ENCODE peak calls at places on chromosomes 16 and 17, in five cellular contexts. One of them, this sample, is unnamed.

GRCh38 chr16:14377326-14377725 is 252.7 kb downstream of the PARN start:
- DNase-seq in choroid plexus epithelial cell: peak
- DNase-seq in tibial artery: no peak
- DNase-seq in GM12864: no peak
- DNase-seq in neural crest cell: no peak
- DNase-seq in this sample: no peak

GRCh38 chr17:64004903-64005733 is 7.0 kb downstream of the PRR29 start:
- DNase-seq in choroid plexus epithelial cell: no peak
- DNase-seq in tibial artery: no peak
- DNase-seq in GM12864: no peak
- DNase-seq in neural crest cell: no peak
- DNase-seq in this sample: no peak

GRCh38 chr17:57914274-57915147 is 40.7 kb downstream of the CUEDC1 start:
- DNase-seq in choroid plexus epithelial cell: no peak
- DNase-seq in tibial artery: no peak
- DNase-seq in GM12864: no peak
- DNase-seq in neural crest cell: no peak
- DNase-seq in this sample: no peak

GRCh38 chr17:51079049-51079448 is 41.6 kb downstream of the SPAG9 start:
- DNase-seq in choroid plexus epithelial cell: peak
- DNase-seq in tibial artery: no peak
- DNase-seq in GM12864: no peak
- DNase-seq in neural crest cell: no peak
- DNase-seq in this sample: no peak

GRCh38 chr17:56809106-56809819 is 24.5 kb downstream of the C17orf67 start:
- DNase-seq in choroid plexus epithelial cell: no peak
- DNase-seq in tibial artery: no peak
- DNase-seq in GM12864: no peak
- DNase-seq in neural crest cell: no peak
- DNase-seq in this sample: no peak

GRCh38 chr17:29588561-29589411 is 662 bp downstream of the GIT1 start:
- DNase-seq in choroid plexus epithelial cell: peak
- DNase-seq in tibial artery: no peak
- DNase-seq in GM12864: no peak
- DNase-seq in neural crest cell: no peak
- DNase-seq in this sample: peak

GRCh38 chr16:75000481-75001081 is 1.8 kb downstream of the ZNRF1 start:
- DNase-seq in choroid plexus epithelial cell: peak
- DNase-seq in tibial artery: no peak
- DNase-seq in GM12864: no peak
- DNase-seq in neural crest cell: peak
- DNase-seq in this sample: peak

GRCh38 chr16:55048745-55049144 is 118.1 kb downstream of the IRX5 start:
- DNase-seq in choroid plexus epithelial cell: no peak
- DNase-seq in tibial artery: peak
- DNase-seq in GM12864: no peak
- DNase-seq in neural crest cell: no peak
- DNase-seq in this sample: no peak

GRCh38 chr16:35798885-35799426 is 2339.5 kb downstream of the TP53TG3F start:
- DNase-seq in choroid plexus epithelial cell: no peak
- DNase-seq in tibial artery: no peak
- DNase-seq in GM12864: no peak
- DNase-seq in neural crest cell: no peak
- DNase-seq in this sample: no peak

GRCh38 chr17:35062284-35062683 is 1.2 kb downstream of the RFFL start:
- DNase-seq in choroid plexus epithelial cell: no peak
- DNase-seq in tibial artery: no peak
- DNase-seq in GM12864: no peak
- DNase-seq in neural crest cell: no peak
- DNase-seq in this sample: no peak

GRCh38 chr17:52064791-52065211 is 93.7 kb downstream of the CA10 start:
- DNase-seq in choroid plexus epithelial cell: no peak
- DNase-seq in tibial artery: no peak
- DNase-seq in GM12864: no peak
- DNase-seq in neural crest cell: no peak
- DNase-seq in this sample: no peak

GRCh38 chr16:24174977-24175376 is 81.2 kb upstream of the CACNG3 start:
- DNase-seq in choroid plexus epithelial cell: no peak
- DNase-seq in tibial artery: no peak
- DNase-seq in GM12864: no peak
- DNase-seq in neural crest cell: no peak
- DNase-seq in this sample: no peak

GRCh38 chr17:58330997-58331814 is 2.6 kb upstream of the TSPOAP1 start:
- DNase-seq in choroid plexus epithelial cell: no peak
- DNase-seq in tibial artery: no peak
- DNase-seq in GM12864: peak
- DNase-seq in neural crest cell: no peak
- DNase-seq in this sample: no peak

GRCh38 chr17:73748521-73748920 is 104.3 kb upstream of the SDK2 start:
- DNase-seq in choroid plexus epithelial cell: no peak
- DNase-seq in tibial artery: no peak
- DNase-seq in GM12864: no peak
- DNase-seq in neural crest cell: no peak
- DNase-seq in this sample: no peak

GRCh38 chr16:17108596-17108995 is 362.2 kb downstream of the XYLT1 start:
- DNase-seq in choroid plexus epithelial cell: no peak
- DNase-seq in tibial artery: no peak
- DNase-seq in GM12864: no peak
- DNase-seq in neural crest cell: no peak
- DNase-seq in this sample: no peak

DNA sequence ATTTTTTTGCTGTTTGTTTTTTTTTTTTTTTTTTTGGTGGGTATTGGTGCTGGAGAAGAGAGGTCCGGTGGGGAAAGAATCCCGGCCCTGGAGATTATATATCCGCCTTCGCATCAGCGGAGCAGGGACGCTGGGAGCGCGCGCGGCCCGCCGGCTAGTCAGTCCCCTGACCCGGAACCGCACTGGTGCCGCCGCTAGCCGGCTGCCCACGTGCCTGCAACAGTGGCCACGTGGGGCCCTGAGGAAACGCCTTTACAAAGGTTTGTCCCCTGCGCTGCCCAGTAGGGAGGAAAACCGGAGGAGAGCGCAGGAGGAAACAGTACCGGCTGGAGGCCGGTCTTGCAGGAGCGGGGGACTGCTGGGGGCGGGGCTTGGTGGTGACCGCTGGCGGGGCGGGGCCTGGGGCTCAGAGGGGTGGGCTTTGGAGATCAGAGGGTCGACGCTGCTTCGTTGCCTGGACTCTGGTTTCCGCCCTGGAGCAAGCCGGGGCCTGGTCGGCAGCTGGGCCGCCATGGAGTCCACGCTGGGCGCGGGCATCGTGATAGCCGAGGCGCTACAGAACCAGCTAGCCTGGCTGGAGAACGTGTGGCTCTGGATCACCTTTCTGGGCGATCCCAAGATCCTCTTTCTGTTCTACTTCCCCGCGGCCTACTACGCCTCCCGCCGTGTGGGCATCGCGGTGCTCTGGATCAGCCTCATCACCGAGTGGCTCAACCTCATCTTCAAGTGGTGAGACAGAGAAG is at the start of gene G6PC3:
- DNase-seq in choroid plexus epithelial cell: peak
- DNase-seq in tibial artery: peak
- DNase-seq in GM12864: peak
- DNase-seq in neural crest cell: peak
- DNase-seq in this sample: peak
- TF ChIP-seq CTCF in choroid plexus epithelial cell: no peak
- TF ChIP-seq CTCF in tibial artery: peak
- TF ChIP-seq CTCF in GM12864: no peak
- TF ChIP-seq CTCF in neural crest cell: no peak
- TF ChIP-seq CTCF in this sample: no peak

GRCh38 chr16:352547-353403 is at the start of gene AXIN1:
- DNase-seq in choroid plexus epithelial cell: peak
- DNase-seq in tibial artery: peak
- DNase-seq in GM12864: peak
- DNase-seq in neural crest cell: peak
- DNase-seq in this sample: peak
- TF ChIP-seq CTCF in choroid plexus epithelial cell: peak
- TF ChIP-seq CTCF in tibial artery: peak
- TF ChIP-seq CTCF in GM12864: peak
- TF ChIP-seq CTCF in neural crest cell: peak
- TF ChIP-seq CTCF in this sample: peak

GRCh38 chr17:48484850-48485249 is 46.0 kb downstream of the HOXB1 start:
- DNase-seq in choroid plexus epithelial cell: peak
- DNase-seq in tibial artery: no peak
- DNase-seq in GM12864: no peak
- DNase-seq in neural crest cell: no peak
- DNase-seq in this sample: no peak

GRCh38 chr17:48487221-48487620 is 43.6 kb downstream of the HOXB1 start:
- DNase-seq in choroid plexus epithelial cell: no peak
- DNase-seq in tibial artery: no peak
- DNase-seq in GM12864: no peak
- DNase-seq in neural crest cell: no peak
- DNase-seq in this sample: no peak

GRCh38 chr17:48484256-48484655 is 46.6 kb downstream of the HOXB1 start:
- DNase-seq in choroid plexus epithelial cell: peak
- DNase-seq in tibial artery: no peak
- DNase-seq in GM12864: no peak
- DNase-seq in neural crest cell: no peak
- DNase-seq in this sample: no peak

GRCh38 chr17:48488548-48489106 is 42.2 kb downstream of the HOXB1 start:
- DNase-seq in choroid plexus epithelial cell: no peak
- DNase-seq in tibial artery: no peak
- DNase-seq in GM12864: no peak
- DNase-seq in neural crest cell: no peak
- DNase-seq in this sample: peak

DNA sequence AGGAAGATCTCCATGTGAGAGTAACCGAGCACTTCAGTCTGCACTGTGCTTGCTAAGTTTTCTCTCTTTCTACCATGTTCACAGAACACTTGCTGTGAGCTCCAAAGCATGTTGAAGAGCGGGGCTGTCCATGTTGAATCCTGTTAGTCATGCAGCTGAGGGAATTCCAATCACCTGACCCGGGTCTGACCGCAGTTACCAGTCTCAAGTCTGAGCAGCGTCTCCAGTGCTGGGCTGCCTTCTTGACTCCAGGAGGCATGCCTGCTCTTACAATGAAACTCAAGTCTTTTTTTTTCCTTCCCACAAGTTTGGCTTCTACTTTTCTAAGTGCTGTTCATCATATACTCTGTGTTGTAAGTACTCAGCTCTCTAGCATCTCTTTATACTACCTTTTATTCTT is 44.3 kb downstream of the HOXB1 start:
- DNase-seq in choroid plexus epithelial cell: peak
- DNase-seq in tibial artery: no peak
- DNase-seq in GM12864: no peak
- DNase-seq in neural crest cell: no peak
- DNase-seq in this sample: peak
- TF ChIP-seq CTCF in choroid plexus epithelial cell: peak
- TF ChIP-seq CTCF in tibial artery: no peak
- TF ChIP-seq CTCF in GM12864: no peak
- TF ChIP-seq CTCF in neural crest cell: no peak
- TF ChIP-seq CTCF in this sample: no peak

DNA sequence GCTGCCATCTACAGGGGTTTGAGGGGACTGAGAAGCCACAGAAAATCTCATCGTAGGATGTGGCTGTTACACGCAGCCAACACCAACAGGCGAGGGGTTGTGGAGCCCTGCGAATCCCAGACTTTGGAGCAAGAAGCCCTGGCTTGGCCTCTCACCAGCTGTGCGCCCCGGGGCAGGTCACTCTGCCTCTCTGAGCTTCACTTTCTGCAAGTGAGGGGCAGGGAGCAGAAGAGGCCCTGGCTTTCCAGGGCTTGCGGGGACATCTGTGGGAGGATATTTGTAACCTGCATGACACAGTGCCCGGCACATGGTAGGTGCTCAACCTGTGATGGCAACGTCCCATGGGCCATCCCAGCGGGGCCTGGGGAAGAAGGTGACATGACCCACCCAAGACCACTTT is 32.9 kb upstream of the CIBAR2 start:
- DNase-seq in choroid plexus epithelial cell: no peak
- DNase-seq in tibial artery: no peak
- DNase-seq in GM12864: no peak
- DNase-seq in neural crest cell: no peak
- DNase-seq in this sample: no peak
- TF ChIP-seq CTCF in choroid plexus epithelial cell: no peak
- TF ChIP-seq CTCF in tibial artery: no peak
- TF ChIP-seq CTCF in GM12864: no peak
- TF ChIP-seq CTCF in neural crest cell: no peak
- TF ChIP-seq CTCF in this sample: no peak